ENCODE peak calls at places on chromosomes 2 and 18, in four cellular contexts. One of them, this sample, is unnamed.

GRCh38 chr18:3286165-3286564 is 24.2 kb downstream of the MYL12B start:
- DNase-seq in HepG2: no peak
- DNase-seq in A549: no peak
- DNase-seq in K562: no peak
- DNase-seq in this sample: no peak

GRCh38 chr2:201118121-201118956 is 2.4 kb downstream of the CFLAR start:
- DNase-seq in HepG2: peak; percentile 88
- DNase-seq in A549: peak; percentile 66
- DNase-seq in K562: peak; percentile 52
- DNase-seq in this sample: peak; percentile 52

GRCh38 chr2:143258126-143258892 is 129.1 kb downstream of the ARHGAP15 start:
- DNase-seq in HepG2: no peak
- DNase-seq in A549: no peak
- DNase-seq in K562: no peak
- DNase-seq in this sample: no peak

GRCh38 chr2:190763901-190764514 is 115.1 kb downstream of the NAB1 start:
- DNase-seq in HepG2: no peak
- DNase-seq in A549: no peak
- DNase-seq in K562: peak; percentile 17
- DNase-seq in this sample: no peak

GRCh38 chr2:65554765-65555561 is 122.6 kb upstream of the SPRED2 start:
- DNase-seq in HepG2: no peak
- DNase-seq in A549: no peak
- DNase-seq in K562: no peak
- DNase-seq in this sample: no peak

GRCh38 chr2:10269711-10270610 is 32.7 kb upstream of the HPCAL1 start:
- DNase-seq in HepG2: no peak
- DNase-seq in A549: no peak
- DNase-seq in K562: no peak
- DNase-seq in this sample: no peak

GRCh38 chr2:62596061-62596658 is 90.2 kb upstream of the TMEM17 start:
- DNase-seq in HepG2: no peak
- DNase-seq in A549: no peak
- DNase-seq in K562: no peak
- DNase-seq in this sample: no peak

GRCh38 chr18:43719264-43719795 is 442.0 kb upstream of the SYT4 start:
- DNase-seq in HepG2: no peak
- DNase-seq in A549: no peak
- DNase-seq in K562: no peak
- DNase-seq in this sample: no peak

GRCh38 chr2:239035997-239036731 is 188.3 kb downstream of the TWIST2 start:
- DNase-seq in HepG2: no peak
- DNase-seq in A549: no peak
- DNase-seq in K562: no peak
- DNase-seq in this sample: peak; percentile 59

GRCh38 chr2:29522951-29523669 is 398.3 kb downstream of the ALK start:
- DNase-seq in HepG2: no peak
- DNase-seq in A549: peak; percentile 25
- DNase-seq in K562: no peak
- DNase-seq in this sample: no peak

GRCh38 chr2:8304821-8305766 is 376.8 kb upstream of the ID2 start:
- DNase-seq in HepG2: no peak
- DNase-seq in A549: no peak
- DNase-seq in K562: peak; percentile 33
- DNase-seq in this sample: no peak

GRCh38 chr2:69221960-69222751 is 164.9 kb downstream of the GFPT1 start:
- DNase-seq in HepG2: no peak
- DNase-seq in A549: no peak
- DNase-seq in K562: no peak
- DNase-seq in this sample: no peak

GRCh38 chr2:196502413-196502812 is 137.1 kb upstream of the CCDC150 start:
- DNase-seq in HepG2: no peak
- DNase-seq in A549: no peak
- DNase-seq in K562: no peak
- DNase-seq in this sample: no peak

GRCh38 chr2:2183135-2183534 is 147.9 kb downstream of the MYT1L start:
- DNase-seq in HepG2: no peak
- DNase-seq in A549: no peak
- DNase-seq in K562: no peak
- DNase-seq in this sample: no peak

GRCh38 chr2:127701651-127702394 is 526 bp downstream of the SFT2D3 start:
- DNase-seq in HepG2: peak; percentile 71
- DNase-seq in A549: peak; percentile 69
- DNase-seq in K562: peak; percentile 57
- DNase-seq in this sample: peak; percentile 38

GRCh38 chr18:49464718-49465598 is 4.5 kb upstream of the DYM start:
- DNase-seq in HepG2: no peak
- DNase-seq in A549: no peak
- DNase-seq in K562: no peak
- DNase-seq in this sample: peak; percentile 59

GRCh38 chr18:22734812-22735627 is 198.1 kb upstream of the RBBP8 start:
- DNase-seq in HepG2: no peak
- DNase-seq in A549: no peak
- DNase-seq in K562: no peak
- DNase-seq in this sample: no peak

GRCh38 chr18:79559121-79559835 is 120.3 kb upstream of the CTDP1 start:
- DNase-seq in HepG2: no peak
- DNase-seq in A549: no peak
- DNase-seq in K562: no peak
- DNase-seq in this sample: no peak

GRCh38 chr2:218097975-218098374 is 27.9 kb upstream of the CXCR2 start:
- DNase-seq in HepG2: no peak
- DNase-seq in A549: no peak
- DNase-seq in K562: no peak
- DNase-seq in this sample: no peak

GRCh38 chr18:24491882-24492281 is 31.4 kb downstream of the HRH4 start:
- DNase-seq in HepG2: no peak
- DNase-seq in A549: no peak
- DNase-seq in K562: no peak
- DNase-seq in this sample: no peak

GRCh38 chr18:76397631-76398030 is 97.4 kb downstream of the ZNF516 start:
- DNase-seq in HepG2: no peak
- DNase-seq in A549: no peak
- DNase-seq in K562: no peak
- DNase-seq in this sample: no peak

GRCh38 chr2:1590611-1591460 is 153.5 kb downstream of the PXDN start:
- DNase-seq in HepG2: no peak
- DNase-seq in A549: no peak
- DNase-seq in K562: no peak
- DNase-seq in this sample: peak; percentile 65

GRCh38 chr18:50388988-50389387 is 14.1 kb downstream of the SKA1 start:
- DNase-seq in HepG2: no peak
- DNase-seq in A549: no peak
- DNase-seq in K562: no peak
- DNase-seq in this sample: no peak

GRCh38 chr2:54466880-54467279 is 10.8 kb downstream of the SPTBN1 start:
- DNase-seq in HepG2: no peak
- DNase-seq in A549: no peak
- DNase-seq in K562: no peak
- DNase-seq in this sample: no peak

GRCh38 chr2:42117923-42118758 is 51.0 kb upstream of the EML4 start:
- DNase-seq in HepG2: peak; percentile 91
- DNase-seq in A549: no peak
- DNase-seq in K562: no peak
- DNase-seq in this sample: no peak

GRCh38 chr2:5474716-5475115 is 217.5 kb upstream of the SOX11 start:
- DNase-seq in HepG2: no peak
- DNase-seq in A549: no peak
- DNase-seq in K562: no peak
- DNase-seq in this sample: no peak

GRCh38 chr18:32576296-32576916 is 105.7 kb upstream of the GAREM1 start:
- DNase-seq in HepG2: peak; percentile 29
- DNase-seq in A549: no peak
- DNase-seq in K562: no peak
- DNase-seq in this sample: no peak

GRCh38 chr2:72130671-72131360 is 16.8 kb downstream of the CYP26B1 start:
- DNase-seq in HepG2: no peak
- DNase-seq in A549: no peak
- DNase-seq in K562: no peak
- DNase-seq in this sample: peak; percentile 54

GRCh38 chr2:20164734-20165242 is 60.1 kb downstream of the SDC1 start:
- DNase-seq in HepG2: no peak
- DNase-seq in A549: no peak
- DNase-seq in K562: no peak
- DNase-seq in this sample: no peak

GRCh38 chr2:190159453-190159852 is 96.9 kb upstream of the MSTN start:
- DNase-seq in HepG2: no peak
- DNase-seq in A549: no peak
- DNase-seq in K562: no peak
- DNase-seq in this sample: no peak

GRCh38 chr2:2899826-2900225 is 477.8 kb downstream of the EIPR1 start:
- DNase-seq in HepG2: no peak
- DNase-seq in A549: no peak
- DNase-seq in K562: no peak
- DNase-seq in this sample: peak; percentile 22

GRCh38 chr2:162199913-162200312 is 43.3 kb downstream of the FAP start:
- DNase-seq in HepG2: no peak
- DNase-seq in A549: no peak
- DNase-seq in K562: no peak
- DNase-seq in this sample: no peak

DNA sequence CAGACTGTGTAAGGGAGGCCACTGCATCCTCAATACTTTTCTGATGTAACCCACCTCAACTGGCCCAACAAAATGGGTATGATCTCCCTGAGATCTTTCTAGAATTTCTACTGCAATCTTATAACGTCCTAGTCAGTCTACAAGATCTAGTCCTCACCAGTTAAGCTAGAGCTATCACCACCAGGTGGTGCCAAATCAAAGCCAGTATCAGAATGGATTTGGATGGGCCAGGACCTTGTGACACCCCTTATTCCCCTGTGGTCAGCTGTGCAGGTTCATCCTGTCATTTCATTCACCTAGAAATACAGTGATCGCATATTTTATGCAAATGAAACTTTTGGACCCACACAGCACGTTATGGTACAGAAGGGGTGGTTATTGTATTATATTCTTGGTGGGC is 90.3 kb downstream of the OLA1 start:
- DNase-seq in HepG2: peak; percentile 68
- DNase-seq in A549: peak; percentile 66
- DNase-seq in K562: peak; percentile 69
- DNase-seq in this sample: no peak
- TF ChIP-seq CEBPB in HepG2: no peak
- TF ChIP-seq CEBPB in A549: no peak
- TF ChIP-seq CEBPB in K562: no peak
- TF ChIP-seq CEBPB in this sample: no peak

GRCh38 chr2:240319221-240319854 is 116.1 kb upstream of the GPC1 start:
- DNase-seq in HepG2: no peak
- DNase-seq in A549: no peak
- DNase-seq in K562: no peak
- DNase-seq in this sample: no peak

GRCh38 chr2:240322231-240322955 is 113.1 kb upstream of the GPC1 start:
- DNase-seq in HepG2: no peak
- DNase-seq in A549: no peak
- DNase-seq in K562: no peak
- DNase-seq in this sample: no peak

GRCh38 chr2:240320561-240321091 is 114.8 kb upstream of the GPC1 start:
- DNase-seq in HepG2: no peak
- DNase-seq in A549: no peak
- DNase-seq in K562: no peak
- DNase-seq in this sample: no peak

GRCh38 chr2:240322991-240323390 is 112.5 kb upstream of the GPC1 start:
- DNase-seq in HepG2: no peak
- DNase-seq in A549: no peak
- DNase-seq in K562: no peak
- DNase-seq in this sample: no peak

GRCh38 chr2:240319855-240320560 is 115.5 kb upstream of the GPC1 start:
- DNase-seq in HepG2: no peak
- DNase-seq in A549: no peak
- DNase-seq in K562: no peak
- DNase-seq in this sample: peak; percentile 23
- TF ChIP-seq RNF2 in HepG2: no peak
- TF ChIP-seq RNF2 in A549: no peak
- TF ChIP-seq RNF2 in K562: no peak
- TF ChIP-seq RNF2 in this sample: no peak

DNA sequence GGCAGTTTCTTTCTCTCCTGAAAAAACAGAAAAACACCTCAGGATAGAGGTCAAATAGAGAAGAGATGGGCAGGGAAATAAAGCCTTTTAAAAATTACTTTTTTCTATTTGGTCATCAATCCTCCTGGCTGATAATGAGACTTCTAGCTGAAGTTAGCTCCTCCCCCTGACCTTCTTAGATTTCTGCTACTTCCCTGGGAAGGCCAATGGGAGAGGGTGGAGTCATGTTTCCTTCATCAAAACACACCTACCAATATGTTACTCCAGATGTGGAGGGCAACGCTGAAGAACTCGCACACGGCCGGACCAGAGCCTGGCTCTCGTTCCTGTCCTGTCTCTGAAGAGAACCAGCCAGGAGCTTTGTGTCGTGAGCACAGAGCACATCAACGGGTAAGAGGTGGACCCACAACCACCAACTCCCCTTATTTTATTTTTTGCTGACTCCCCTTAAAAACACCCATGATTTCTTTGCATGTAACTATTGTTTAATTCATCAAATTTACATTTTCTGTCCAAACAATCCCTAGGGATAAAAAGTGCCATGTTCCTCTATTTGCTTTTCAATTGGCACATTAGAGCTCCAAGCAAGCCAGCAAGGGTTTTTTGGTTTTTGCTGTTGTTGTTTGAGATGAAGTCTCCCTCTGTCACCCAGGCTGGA is 94.9 kb downstream of the ADD2 start:
- DNase-seq in HepG2: no peak
- DNase-seq in A549: no peak
- DNase-seq in K562: peak; percentile 29
- DNase-seq in this sample: no peak
- TF ChIP-seq CEBPB in HepG2: no peak
- TF ChIP-seq CEBPB in A549: no peak
- TF ChIP-seq CEBPB in K562: no peak
- TF ChIP-seq CEBPB in this sample: no peak

DNA sequence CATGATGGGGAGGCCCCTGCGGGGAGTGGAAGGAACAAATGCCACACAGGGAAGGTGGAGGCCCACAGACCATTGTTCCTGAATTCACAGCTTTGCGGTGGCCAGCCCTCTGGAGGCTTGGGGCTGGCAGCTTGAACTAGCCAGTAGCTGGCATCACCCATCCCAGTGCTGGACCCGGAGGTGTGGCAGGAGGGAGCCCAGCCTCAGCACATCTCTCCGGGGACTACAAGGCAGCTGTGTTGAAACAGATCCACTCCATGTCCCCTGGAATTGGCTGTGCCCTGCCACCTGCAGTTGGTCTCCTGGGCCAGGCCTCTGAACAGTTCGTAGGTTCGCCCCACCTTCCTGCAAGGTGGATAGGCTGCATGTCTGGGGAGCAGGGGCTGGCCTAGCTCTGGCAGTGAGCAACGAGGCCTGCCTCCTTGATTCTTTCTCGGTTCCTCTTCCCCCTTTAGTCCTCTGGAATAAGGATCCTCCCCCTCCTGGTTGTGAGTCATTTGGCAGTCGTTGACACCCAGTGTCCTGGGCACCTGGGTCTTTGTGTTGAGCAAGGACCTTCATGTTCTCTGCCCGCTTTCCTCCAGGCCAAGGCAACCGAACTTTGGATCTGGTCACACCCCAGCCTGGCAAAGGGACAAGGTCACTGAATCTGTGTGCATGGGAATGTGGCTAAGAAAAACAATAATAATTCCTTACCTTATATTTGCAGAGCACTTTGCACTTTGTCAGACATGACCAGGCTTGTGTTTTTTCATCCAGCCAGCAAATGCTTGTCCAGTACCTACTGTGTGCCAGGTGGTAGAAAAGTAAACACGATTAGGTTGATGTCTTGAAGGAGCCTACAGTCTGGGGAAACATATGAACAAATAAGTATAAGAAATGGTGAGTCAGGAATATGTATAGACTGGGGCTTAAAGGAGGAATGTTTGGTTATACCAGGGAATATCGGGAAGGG is 55.0 kb upstream of the MCFD2 start:
- DNase-seq in HepG2: peak; percentile 92
- DNase-seq in A549: peak; percentile 90
- DNase-seq in K562: no peak
- DNase-seq in this sample: no peak
- TF ChIP-seq RNF2 in HepG2: no peak
- TF ChIP-seq RNF2 in A549: no peak
- TF ChIP-seq RNF2 in K562: no peak
- TF ChIP-seq RNF2 in this sample: no peak

This sample was measured in H1.